ENCODE peak calls at places on chromosomes 3 and 15, in eight cellular contexts. H is A673; E is activated gamma-delta T cell; P is neuronal stem cell; Z is stimulated activated CD4-positive, alpha-beta T cell treated with anti-CD3 and anti-CD28 coated beads, Interleukin-4, amount 100 ng/mL, for 48 hours; M is SHP77; T is AG04450; A is WTC11. W is an unnamed sample.
A peak's percentile ranks its signal among the peaks of the same experiment; 100 is the strongest.

GRCh38 chr3:15367059-15367458 is 34.7 kb upstream of the SH3BP5 start:
- DNase-seq in E (no peak), A (no peak), P (no peak), H (no peak), Z (no peak), T (no peak), M (no peak), W (no peak)

GRCh38 chr3:192224634-192225033 is 502.7 kb downstream of the FGF12 start:
- DNase-seq in T (no peak), A (no peak), H (no peak), P (no peak), E (no peak), M (no peak), Z (no peak), W (no peak)

GRCh38 chr3:30539214-30539613 is 67.2 kb upstream of the TGFBR2 start:
- DNase-seq in A (no peak), P (no peak), H (no peak), T (no peak), M (no peak), Z (no peak), E (no peak), W (no peak)

GRCh38 chr15:74221399-74222230 is 14.5 kb upstream of the CCDC33 start:
- DNase-seq in E (no peak), M (no peak), P (no peak), A (no peak), H (no peak), T (no peak), Z (no peak), W (no peak)

GRCh38 chr3:36707623-36708409 is 56.5 kb downstream of the DCLK3 start:
- DNase-seq in M (no peak), H (peak; percentile 66), P (no peak), A (no peak), Z (no peak), T (no peak), E (no peak), W (no peak)

GRCh38 chr15:81050806-81051205 is 50.1 kb downstream of the TLNRD1 start:
- DNase-seq in E (no peak), Z (no peak), M (no peak), H (no peak), A (no peak), P (no peak), T (no peak), W (no peak)

GRCh38 chr3:187183210-187183862 is 13.9 kb upstream of the RTP1 start:
- DNase-seq in A (no peak), P (no peak), M (no peak), H (peak; percentile 80), T (no peak), Z (no peak), E (no peak), W (peak; percentile 67)

GRCh38 chr3:132432639-132433038 is 15.3 kb downstream of the DNAJC13 start:
- DNase-seq in P (no peak), T (peak; percentile 51), H (peak; percentile 64), E (no peak), Z (no peak), A (no peak), M (no peak), W (no peak)

GRCh38 chr15:99019558-99020540 is 12.3 kb upstream of the PGPEP1L start:
- DNase-seq in Z (no peak), H (peak; percentile 65), P (no peak), A (no peak), T (no peak), M (no peak), E (no peak), W (no peak)

GRCh38 chr3:70531063-70531657 is 218.7 kb upstream of the MDFIC2 start:
- DNase-seq in P (peak; percentile 11), E (no peak), T (no peak), A (no peak), M (no peak), H (peak; percentile 21), Z (no peak), W (no peak)

GRCh38 chr3:114454592-114455251 is 160.9 kb downstream of the TIGIT start:
- DNase-seq in H (peak; percentile 70), P (peak; percentile 26), Z (no peak), T (no peak), E (no peak), M (no peak), A (no peak), W (no peak)

GRCh38 chr15:51025454-51025846 is 69.3 kb downstream of the TNFAIP8L3 start:
- DNase-seq in Z (no peak), E (no peak), M (no peak), A (no peak), H (no peak), P (no peak), T (no peak), W (no peak)

GRCh38 chr3:157581331-157581730 is 78.1 kb upstream of the VEPH1 start:
- DNase-seq in Z (no peak), P (no peak), A (no peak), M (no peak), H (no peak), E (no peak), T (no peak), W (no peak)

GRCh38 chr15:87038404-87038803 is 958.7 kb downstream of the AGBL1 start:
- DNase-seq in H (no peak), P (no peak), A (no peak), T (no peak), E (no peak), Z (no peak), M (no peak), W (no peak)

GRCh38 chr3:38634133-38634532 is 15.4 kb downstream of the SCN5A start:
- DNase-seq in A (no peak), T (no peak), H (no peak), P (no peak), Z (no peak), E (no peak), M (no peak), W (no peak)

GRCh38 chr3:128745742-128746141 is 19.8 kb downstream of the RAB7A start:
- DNase-seq in A (peak; percentile 46), T (no peak), E (no peak), Z (no peak), P (no peak), H (no peak), M (no peak), W (no peak)

GRCh38 chr3:122101646-122102045 is 46.5 kb downstream of the CD86 start:
- DNase-seq in T (peak; percentile 24), E (no peak), M (peak; percentile 55), Z (no peak), A (no peak), P (peak; percentile 43), H (peak; percentile 78), W (no peak)

GRCh38 chr3:42756681-42757213 is 16.3 kb downstream of the CCDC13 start:
- DNase-seq in P (no peak), H (no peak), E (no peak), Z (no peak), M (no peak), T (no peak), A (no peak), W (peak; percentile 12)

W was measured in RWPE2.